ENCODE peak calls at places on chromosomes 11 and 22, in ten cellular contexts. J is stimulated activated CD8-positive, alpha-beta memory T cell treated with anti-CD3 and anti-CD28 coated beads, Interleukin-7, amount 100 ng/mL, for 1 hour; H is stimulated activated CD4-positive, alpha-beta T cell treated with anti-CD3 and anti-CD28 coated beads, Interleukin-12 subunit alpha, Interleukin-12 subunit beta, amount 100 ng/mL, for 48 hours; D is globus pallidus; O is neural progenitor cell; B is activated naive CD4-positive, alpha-beta T cell; I is CD8-positive, alpha-beta memory T cell; K is T-helper 1 cell; G is AG09319; L is esophagus squamous epithelium. U is an unnamed sample.
A peak's percentile ranks its signal among the peaks of the same experiment; 100 is the strongest.

GRCh38 chr11:130904380-130904779 is 11.9 kb downstream of the SNX19 start:
- DNase-seq in J (no peak), H (no peak), D (no peak), O (peak; percentile 16), B (no peak), I (no peak), K (no peak), G (no peak), L (no peak), U (no peak)

GRCh38 chr22:44182591-44183588 is 2.2 kb downstream of the PARVG start:
- DNase-seq in J (no peak), H (no peak), D (peak; percentile 35), O (no peak), B (no peak), I (peak; percentile 72), K (peak; percentile 74), G (no peak), L (no peak), U (no peak)

GRCh38 chr11:113487622-113488021 is 12.4 kb upstream of the DRD2 start:
- DNase-seq in J (no peak), H (no peak), D (no peak), O (no peak), B (no peak), I (no peak), K (no peak), G (no peak), L (no peak), U (no peak)

GRCh38 chr11:88280673-88281316 is 56.7 kb downstream of the CTSC start:
- DNase-seq in J (no peak), H (no peak), D (peak; percentile 8), O (no peak), B (no peak), I (no peak), K (no peak), G (no peak), L (no peak), U (peak; percentile 5)

GRCh38 chr22:19965771-19966709 is 24.4 kb upstream of the TXNRD2 start:
- DNase-seq in J (no peak), H (no peak), D (no peak), O (peak; percentile 72), B (no peak), I (no peak), K (no peak), G (no peak), L (no peak), U (no peak)

GRCh38 chr11:37502202-37502601 is 904.2 kb upstream of the RAG2 start:
- DNase-seq in J (no peak), H (no peak), D (no peak), O (no peak), B (no peak), I (no peak), K (no peak), G (no peak), L (no peak), U (no peak)

GRCh38 chr11:65852508-65853248 is 5.3 kb downstream of the CFL1 start:
- DNase-seq in J (no peak), H (no peak), D (no peak), O (peak; percentile 1), B (no peak), I (no peak), K (no peak), G (no peak), L (no peak), U (no peak)

GRCh38 chr11:19576903-19577302 is 135.7 kb upstream of the NAV2 start:
- DNase-seq in J (no peak), H (no peak), D (no peak), O (no peak), B (no peak), I (no peak), K (no peak), G (no peak), L (no peak), U (no peak)

GRCh38 chr11:107705027-107705426 is 6.8 kb downstream of the SLN start:
- DNase-seq in J (no peak), H (no peak), D (no peak), O (no peak), B (no peak), I (no peak), K (no peak), G (peak; percentile 27), L (no peak), U (no peak)

GRCh38 chr22:35752172-35752832 is 34.6 kb downstream of the APOL5 start:
- DNase-seq in J (no peak), H (no peak), D (no peak), O (peak; percentile 65), B (no peak), I (no peak), K (no peak), G (no peak), L (no peak), U (no peak)

GRCh38 chr22:40322061-40322460 is 24.2 kb upstream of the ADSL start:
- DNase-seq in J (no peak), H (no peak), D (no peak), O (no peak), B (no peak), I (no peak), K (no peak), G (no peak), L (no peak), U (no peak)

GRCh38 chr11:77560605-77561004 is 29.1 kb upstream of the AQP11 start:
- DNase-seq in J (no peak), H (no peak), D (no peak), O (no peak), B (no peak), I (no peak), K (no peak), G (no peak), L (no peak), U (no peak)

GRCh38 chr22:40583058-40583741 is 53.3 kb downstream of the MRTFA start:
- DNase-seq in J (no peak), H (no peak), D (no peak), O (no peak), B (no peak), I (no peak), K (peak; percentile 37), G (no peak), L (no peak), U (no peak)

GRCh38 chr11:9953994-9954626 is 290.2 kb downstream of the SWAP70 start:
- DNase-seq in J (no peak), H (no peak), D (no peak), O (no peak), B (no peak), I (no peak), K (no peak), G (peak; percentile 37), L (no peak), U (no peak)

GRCh38 chr11:118005224-118006152 is 19.3 kb downstream of the IL10RA start:
- DNase-seq in J (no peak), H (no peak), D (no peak), O (no peak), B (no peak), I (peak; percentile 39), K (no peak), G (no peak), L (no peak), U (no peak)

GRCh38 chr11:78138694-78139421 is 568 bp downstream of the ALG8 start:
- DNase-seq in J (no peak), H (peak; percentile 23), D (no peak), O (peak; percentile 12), B (peak; percentile 25), I (no peak), K (peak; percentile 61), G (no peak), L (no peak), U (no peak)

GRCh38 chr11:33291004-33291777 is 34.0 kb downstream of the HIPK3 start:
- DNase-seq in J (no peak), H (no peak), D (no peak), O (no peak), B (no peak), I (no peak), K (no peak), G (no peak), L (no peak), U (peak; percentile 28)

GRCh38 chr22:41508770-41509170 is 35.5 kb downstream of the POLR3H start:
- DNase-seq in J (no peak), H (no peak), D (peak; percentile 92), O (no peak), B (no peak), I (peak; percentile 13), K (no peak), G (no peak), L (no peak), U (peak; percentile 42)

GRCh38 chr11:38208951-38209350 is 1610.9 kb upstream of the RAG2 start:
- DNase-seq in J (no peak), H (no peak), D (no peak), O (no peak), B (no peak), I (no peak), K (no peak), G (no peak), L (no peak), U (no peak)

GRCh38 chr11:33920838-33921613 is 29.1 kb upstream of the LMO2 start:
- DNase-seq in J (no peak), H (no peak), D (no peak), O (no peak), B (no peak), I (no peak), K (no peak), G (no peak), L (no peak), U (no peak)

GRCh38 chr11:86692317-86692716 is 19.9 kb upstream of the ME3 start:
- DNase-seq in J (no peak), H (no peak), D (no peak), O (no peak), B (no peak), I (no peak), K (no peak), G (no peak), L (no peak), U (no peak)

GRCh38 chr11:47980093-47980906 is at the start of gene PTPRJ:
- DNase-seq in J (peak; percentile 29), H (no peak), D (peak; percentile 80), O (peak; percentile 91), B (peak; percentile 11), I (peak; percentile 79), K (peak; percentile 52), G (no peak), L (no peak), U (no peak)

GRCh38 chr11:134271978-134272377 is 4.2 kb upstream of the GLB1L3 start:
- DNase-seq in J (no peak), H (no peak), D (no peak), O (no peak), B (no peak), I (no peak), K (no peak), G (no peak), L (no peak), U (no peak)

GRCh38 chr11:37352485-37352884 is 754.4 kb upstream of the RAG2 start:
- DNase-seq in J (no peak), H (no peak), D (no peak), O (peak; percentile 3), B (no peak), I (no peak), K (no peak), G (no peak), L (no peak), U (no peak)

GRCh38 chr11:30724274-30724673 is 138.1 kb upstream of the MPPED2 start:
- DNase-seq in J (no peak), H (no peak), D (no peak), O (no peak), B (no peak), I (no peak), K (no peak), G (no peak), L (no peak), U (no peak)

U was measured in cerebellar cortex.